ENCODE peak calls at places on chromosome 11, in four cellular contexts. B is GM12878, U is K562, M is H1. I is an unnamed sample.

GRCh38 chr11:113378013-113378412 is 9.6 kb upstream of the ANKK1 start:
- DNase-seq in U (no peak), M (no peak), B (no peak), I (no peak)

GRCh38 chr11:112316971-112317370 is 56.3 kb upstream of the PLET1 start:
- DNase-seq in B (no peak), U (no peak), M (no peak), I (no peak)

GRCh38 chr11:57345555-57346151 is 7.5 kb downstream of the P2RX3 start:
- DNase-seq in M (no peak), B (no peak), U (peak), I (peak)

GRCh38 chr11:33532720-33533119 is 167.9 kb downstream of the C11orf91 start:
- DNase-seq in B (no peak), U (no peak), M (no peak), I (no peak)

GRCh38 chr11:65489061-65489705 is 9.7 kb upstream of the MALAT1 start:
- DNase-seq in B (no peak), U (peak), M (no peak), I (no peak)

GRCh38 chr11:101458161-101458560 is 125.6 kb downstream of the TRPC6 start:
- DNase-seq in B (no peak), M (no peak), U (no peak), I (no peak)

GRCh38 chr11:128692750-128693578 is 908 bp upstream of the FLI1 start:
- DNase-seq in B (no peak), U (no peak), M (no peak), I (no peak)

GRCh38 chr11:199004-199581 is 6.2 kb downstream of the SCGB1C1 start:
- DNase-seq in M (no peak), B (no peak), U (no peak), I (no peak)

GRCh38 chr11:126415128-126415527 is 59.6 kb downstream of the ST3GAL4 start:
- DNase-seq in M (no peak), B (no peak), U (no peak), I (no peak)

GRCh38 chr11:77559686-77560425 is 29.9 kb upstream of the AQP11 start:
- DNase-seq in B (no peak), U (no peak), M (no peak), I (peak)

GRCh38 chr11:83156150-83156995 is 558 bp upstream of the PCF11 start:
- DNase-seq in M (peak), B (peak), U (peak), I (peak)

GRCh38 chr11:48020092-48020755 is 39.9 kb downstream of the PTPRJ start:
- DNase-seq in B (peak), M (no peak), U (no peak), I (no peak)
- TF ChIP-seq EGR1 in B (peak), M (no peak), U (no peak), I (no peak)

DNA sequence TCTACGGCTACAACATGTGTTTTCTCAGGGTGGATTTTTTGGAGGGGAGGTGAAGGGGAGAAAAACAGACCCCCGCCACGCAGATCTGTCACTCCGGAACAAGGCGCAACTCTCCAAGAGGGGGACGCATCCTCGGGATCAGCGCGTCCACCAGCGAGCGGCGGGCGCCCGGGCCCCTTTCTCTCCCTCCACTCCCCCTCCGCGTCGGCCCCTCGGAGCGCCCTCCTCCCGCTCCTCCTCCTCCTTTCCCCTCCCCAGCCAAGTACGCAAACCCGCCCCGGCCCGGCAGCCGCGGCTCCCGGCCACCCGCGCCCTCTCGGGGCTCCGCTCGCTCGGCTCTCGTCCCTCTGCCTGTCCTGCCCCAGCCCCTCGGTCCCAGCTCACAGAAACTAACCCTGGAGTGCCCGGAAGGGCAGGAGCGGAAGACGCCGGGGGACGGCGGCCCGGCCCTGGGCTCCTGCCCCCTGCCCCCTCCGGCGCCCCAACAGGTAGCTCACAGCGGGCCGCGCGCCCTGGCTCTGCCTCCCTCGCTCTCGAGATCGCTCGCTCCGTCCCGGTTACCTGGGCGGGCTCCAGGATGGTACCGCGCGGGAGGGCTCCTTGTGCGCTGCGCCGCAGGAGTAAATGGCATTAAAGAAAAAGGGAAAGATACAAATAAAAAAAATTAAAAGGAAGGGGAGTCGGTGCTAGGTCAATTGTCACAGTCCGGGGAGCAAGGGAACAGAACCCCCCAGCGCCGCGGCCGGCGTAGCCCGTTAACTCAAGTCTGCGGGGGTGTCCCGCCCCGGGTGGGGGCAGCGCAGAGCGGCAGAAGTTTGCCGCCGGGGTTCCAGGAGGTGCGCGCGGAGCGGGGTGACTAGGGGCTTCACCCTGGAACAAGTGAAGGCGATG is 131.4 kb upstream of the C11orf58 start:
- DNase-seq in M (no peak), B (no peak), U (peak), I (no peak)
- TF ChIP-seq EZH2 in M (peak), B (no peak), U (no peak), I (peak)

DNA sequence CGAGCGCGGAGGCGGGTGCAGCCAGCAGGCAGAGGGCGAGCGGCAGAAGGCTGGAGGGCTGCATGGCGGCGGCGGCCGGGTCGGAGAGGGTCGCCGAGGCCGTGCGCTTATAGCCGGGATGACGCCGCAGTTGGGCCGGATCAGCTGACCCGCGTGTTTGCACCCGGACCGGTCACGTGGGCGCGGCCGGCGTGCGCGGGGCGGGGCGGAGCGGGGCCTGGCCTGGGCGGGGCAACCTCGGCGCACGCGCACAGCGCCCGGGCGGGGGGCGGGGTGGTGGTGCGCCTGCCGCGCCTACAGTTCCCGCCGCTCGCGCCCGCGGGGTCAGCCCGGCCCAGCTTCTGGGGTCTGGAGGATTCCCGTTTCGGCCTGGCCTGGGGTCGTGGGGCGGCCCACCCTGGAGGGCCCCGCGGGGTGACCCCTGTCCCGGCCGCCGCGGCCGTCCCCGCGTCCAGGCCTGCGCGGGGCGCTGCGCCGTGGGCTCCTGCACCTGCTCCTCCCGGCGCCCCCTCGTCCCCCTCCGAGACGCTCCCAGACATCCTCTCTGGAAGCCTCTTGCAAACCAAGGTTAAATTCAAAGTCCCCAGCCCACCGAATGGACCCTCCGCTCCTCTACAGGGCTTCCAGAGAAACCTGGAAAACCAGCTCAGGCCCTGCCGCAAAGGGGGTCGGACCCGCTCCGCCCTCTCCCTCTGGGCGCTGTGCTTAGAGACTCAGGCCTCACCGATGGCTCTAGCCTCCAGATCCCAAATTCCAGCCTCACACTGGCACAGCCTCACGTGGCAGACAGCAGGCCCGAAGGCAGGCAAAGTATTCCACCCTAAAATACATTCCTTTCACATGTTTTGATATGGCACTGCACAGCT is at the start of gene CTSD:
- DNase-seq in B (no peak), M (no peak), U (peak), I (peak)
- TF ChIP-seq EGR1 in B (peak), M (no peak), U (peak), I (no peak)

GRCh38 chr11:94401773-94402265 is 600 bp upstream of the GPR83 start:
- DNase-seq in U (no peak), B (no peak), M (no peak), I (no peak)
- TF ChIP-seq EZH2 in U (no peak), B (no peak), M (no peak), I (no peak)

GRCh38 chr11:104148074-104148473 is 15.9 kb downstream of the PDGFD start:
- DNase-seq in B (no peak), M (no peak), U (no peak), I (no peak)
- TF ChIP-seq EGR1 in B (no peak), M (no peak), U (no peak), I (no peak)

GRCh38 chr11:96218013-96218412 is 125.0 kb downstream of the MAML2 start:
- DNase-seq in M (no peak), B (no peak), U (no peak), I (no peak)
- TF ChIP-seq EZH2 in M (no peak), B (no peak), U (no peak), I (no peak)

GRCh38 chr11:122981388-122982264 is at the start of gene BSX:
- DNase-seq in B (no peak), M (peak), U (peak), I (no peak)
- TF ChIP-seq EGR1 in B (no peak), M (no peak), U (no peak), I (no peak)

DNA sequence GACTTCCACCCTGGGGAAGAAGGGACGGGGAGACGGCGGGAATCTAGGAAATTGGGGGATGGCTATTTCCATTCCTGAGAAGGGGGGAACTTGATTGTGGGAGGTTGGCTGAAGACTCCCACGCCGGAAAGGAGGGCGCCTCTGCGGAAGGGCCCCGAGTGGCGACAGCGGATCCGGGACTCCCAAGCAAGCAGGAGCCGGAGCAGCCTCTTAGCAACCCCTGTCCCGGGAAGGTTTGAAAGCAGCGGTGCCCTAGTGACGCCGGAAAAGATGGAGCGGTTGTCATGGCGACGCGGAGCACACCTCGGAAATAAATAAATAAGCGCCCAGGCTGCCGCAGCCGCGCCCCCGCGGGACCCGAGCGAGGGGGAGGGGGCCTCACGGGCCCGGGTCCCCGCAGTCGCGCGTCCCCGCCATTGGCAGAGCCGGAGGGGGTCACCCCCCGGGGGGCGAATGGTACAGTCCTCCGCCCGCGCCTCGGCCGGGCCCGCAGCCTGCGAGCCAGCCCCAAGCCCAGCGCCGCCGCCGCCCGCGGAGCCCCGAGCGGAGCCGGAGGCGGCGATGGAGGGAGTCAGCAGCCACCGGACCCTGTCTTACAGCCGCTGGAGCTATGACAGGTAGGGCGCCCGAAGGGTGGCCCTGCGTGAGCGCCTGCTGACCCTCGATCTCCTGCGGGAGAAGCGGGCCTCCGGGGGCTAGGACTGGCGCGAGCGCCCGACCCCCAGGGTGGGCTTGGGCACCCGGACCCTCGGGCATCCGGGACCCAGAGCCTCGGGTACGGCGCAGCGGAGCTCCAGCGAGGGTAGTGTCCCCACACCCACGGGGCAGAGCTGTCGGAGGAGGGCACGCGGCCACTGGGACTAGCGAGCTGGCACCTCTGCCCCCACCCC is 31.9 kb downstream of the EIF3F start:
- DNase-seq in U (no peak), B (no peak), M (no peak), I (no peak)
- TF ChIP-seq EZH2 in U (no peak), B (no peak), M (peak), I (no peak)